ENCODE peak calls at places on chromosomes 16 and 17, in six cellular contexts. B is neural progenitor cell, G is IMR-90, F is GM23338, O is HCT116, Z is mammary epithelial cell. C is an unnamed sample.

GRCh38 chr17:4600563-4600962 is 16.2 kb downstream of the SMTNL2 start:
- DNase-seq in B (peak; percentile 48), Z (no peak), G (no peak), F (peak; percentile 47), O (no peak), C (no peak)

GRCh38 chr16:67884684-67885083 is at the start of gene NRN1L:
- DNase-seq in B (peak; percentile 94), Z (peak; percentile 78), F (peak; percentile 95), O (no peak), G (peak; percentile 89), C (peak; percentile 84)

GRCh38 chr16:82713778-82714177 is 87.0 kb downstream of the CDH13 start:
- DNase-seq in Z (peak; percentile 6), B (no peak), F (no peak), O (no peak), G (no peak), C (no peak)

GRCh38 chr16:14003119-14003570 is 68.0 kb upstream of the MRTFB start:
- DNase-seq in G (peak; percentile 72), O (no peak), F (peak; percentile 83), Z (peak; percentile 77), B (peak; percentile 83), C (peak; percentile 77)

GRCh38 chr17:81589612-81590011 is 37.5 kb upstream of the FAAP100 start:
- DNase-seq in G (no peak), F (no peak), B (no peak), Z (no peak), O (no peak), C (no peak)

GRCh38 chr16:87200637-87201036 is 116.6 kb downstream of the C16orf95 start:
- DNase-seq in O (no peak), Z (no peak), F (no peak), B (no peak), G (no peak), C (no peak)

GRCh38 chr17:32927201-32927723 is 691 bp upstream of the TMEM98 start:
- DNase-seq in O (no peak), Z (no peak), F (no peak), B (no peak), G (peak; percentile 11), C (no peak)

GRCh38 chr17:81641825-81642489 is 5.0 kb downstream of the TSPAN10 start:
- DNase-seq in F (no peak), G (peak; percentile 77), Z (peak; percentile 57), O (no peak), B (no peak), C (peak; percentile 75)

GRCh38 chr17:80798595-80799552 is 192.8 kb upstream of the CHMP6 start:
- DNase-seq in G (no peak), B (no peak), Z (no peak), F (no peak), O (no peak), C (no peak)

GRCh38 chr16:57444711-57445110 is 2.5 kb downstream of the CIAPIN1 start:
- DNase-seq in G (peak; percentile 20), B (no peak), F (no peak), O (no peak), Z (no peak), C (peak; percentile 5)

GRCh38 chr17:9011001-9011400 is 10.3 kb upstream of the NTN1 start:
- DNase-seq in F (no peak), B (no peak), Z (no peak), O (no peak), G (no peak), C (no peak)

GRCh38 chr17:41428591-41429326 is 4.4 kb upstream of the KRT37 start:
- DNase-seq in F (no peak), B (peak; percentile 16), O (no peak), Z (no peak), G (no peak), C (peak; percentile 15)

GRCh38 chr17:81261582-81262336 is 22.6 kb downstream of the NDUFAF8 start:
- DNase-seq in G (no peak), B (no peak), Z (no peak), O (no peak), F (no peak), C (no peak)

GRCh38 chr16:71423016-71423415 is 18.8 kb downstream of the TLE7 start:
- DNase-seq in G (no peak), O (no peak), B (no peak), Z (no peak), F (no peak), C (no peak)

GRCh38 chr17:77609553-77610517 is 348.7 kb upstream of the TNRC6C start:
- DNase-seq in B (no peak), O (no peak), G (no peak), F (no peak), Z (no peak), C (no peak)

GRCh38 chr17:20991276-20992037 is 51.4 kb downstream of the USP22 start:
- DNase-seq in Z (no peak), F (no peak), G (no peak), O (no peak), B (no peak), C (no peak)

GRCh38 chr17:65553009-65553645 is 8.3 kb downstream of the AXIN2 start:
- DNase-seq in G (peak; percentile 74), F (no peak), O (no peak), Z (no peak), B (no peak), C (no peak)

GRCh38 chr17:46935658-46936266 is 12.8 kb downstream of the GOSR2 start:
- DNase-seq in B (no peak), Z (no peak), O (no peak), G (no peak), F (no peak), C (peak; percentile 28)
- H3K27ac ChIP-seq in B (no peak overlapping the region), Z (no peak overlapping the region), O (no peak overlapping the region), G (no peak overlapping the region), F (no peak overlapping the region), C (no peak overlapping the region)

DNA sequence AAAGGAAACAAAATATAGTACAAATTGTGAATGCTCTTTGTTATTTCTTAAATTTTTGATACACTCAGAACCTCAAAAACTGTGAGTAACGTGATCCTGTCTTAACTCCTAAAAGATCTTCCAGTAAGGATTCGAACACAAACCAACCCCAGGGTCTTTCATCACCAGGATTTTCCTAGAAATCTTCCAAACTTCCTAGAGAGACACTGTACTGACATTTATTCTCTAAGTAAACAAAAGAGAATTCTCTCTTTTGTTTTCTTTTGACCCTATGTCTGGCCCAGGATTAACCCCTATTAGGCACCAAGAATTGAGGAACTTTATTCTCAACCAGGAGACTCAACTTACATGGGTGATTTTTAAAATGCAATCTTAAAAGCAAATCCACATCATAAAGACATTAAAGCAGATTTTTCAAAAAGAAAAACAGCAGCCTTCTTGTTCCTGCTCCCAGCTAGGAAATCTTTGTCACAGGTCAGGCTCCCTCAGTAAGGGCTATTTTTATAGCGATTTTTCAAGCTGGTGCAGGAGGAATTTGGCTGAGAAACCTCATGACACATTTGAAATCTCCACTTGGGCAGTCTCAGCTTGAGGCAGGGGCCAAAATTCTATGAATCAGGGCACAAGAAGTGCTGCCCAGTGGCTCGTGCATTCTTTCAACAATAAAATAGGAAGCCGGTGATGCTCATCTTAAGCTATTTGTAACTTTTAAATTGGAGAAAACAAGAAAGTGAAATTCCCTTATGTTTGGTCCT is 6.2 kb upstream of the SMG1 start:
- DNase-seq in G (peak; percentile 43), Z (peak; percentile 35), F (no peak), B (peak; percentile 37), O (no peak), C (peak; percentile 9)
- H2AFZ ChIP-seq in G (no peak overlapping the region), Z (peak overlapping the region; percentile 49), F (no peak overlapping the region), B (no peak overlapping the region), O (no peak overlapping the region), C (no peak overlapping the region)

GRCh38 chr16:10667239-10667638 is 27.5 kb downstream of the TEKT5 start:
- DNase-seq in B (no peak), G (no peak), Z (no peak), F (no peak), O (no peak), C (no peak)

GRCh38 chr16:10671729-10672128 is 23.0 kb downstream of the TEKT5 start:
- DNase-seq in B (no peak), O (no peak), Z (no peak), G (no peak), F (no peak), C (no peak)

GRCh38 chr16:10665166-10665565 is 29.6 kb downstream of the TEKT5 start:
- DNase-seq in F (no peak), B (no peak), Z (no peak), O (no peak), G (no peak), C (no peak)

GRCh38 chr16:10669791-10670190 is 24.9 kb downstream of the TEKT5 start:
- DNase-seq in O (no peak), Z (no peak), F (no peak), G (no peak), B (no peak), C (no peak)

GRCh38 chr16:10668322-10669045 is 26.2 kb downstream of the TEKT5 start:
- DNase-seq in O (no peak), B (peak; percentile 76), F (peak; percentile 81), Z (no peak), G (peak; percentile 10), C (peak; percentile 3)
- TF ChIP-seq CTCF in O (peak; percentile 63), B (peak; percentile 65), F (peak; percentile 70), Z (peak; percentile 73), G (peak; percentile 35), C (peak; percentile 53)

DNA sequence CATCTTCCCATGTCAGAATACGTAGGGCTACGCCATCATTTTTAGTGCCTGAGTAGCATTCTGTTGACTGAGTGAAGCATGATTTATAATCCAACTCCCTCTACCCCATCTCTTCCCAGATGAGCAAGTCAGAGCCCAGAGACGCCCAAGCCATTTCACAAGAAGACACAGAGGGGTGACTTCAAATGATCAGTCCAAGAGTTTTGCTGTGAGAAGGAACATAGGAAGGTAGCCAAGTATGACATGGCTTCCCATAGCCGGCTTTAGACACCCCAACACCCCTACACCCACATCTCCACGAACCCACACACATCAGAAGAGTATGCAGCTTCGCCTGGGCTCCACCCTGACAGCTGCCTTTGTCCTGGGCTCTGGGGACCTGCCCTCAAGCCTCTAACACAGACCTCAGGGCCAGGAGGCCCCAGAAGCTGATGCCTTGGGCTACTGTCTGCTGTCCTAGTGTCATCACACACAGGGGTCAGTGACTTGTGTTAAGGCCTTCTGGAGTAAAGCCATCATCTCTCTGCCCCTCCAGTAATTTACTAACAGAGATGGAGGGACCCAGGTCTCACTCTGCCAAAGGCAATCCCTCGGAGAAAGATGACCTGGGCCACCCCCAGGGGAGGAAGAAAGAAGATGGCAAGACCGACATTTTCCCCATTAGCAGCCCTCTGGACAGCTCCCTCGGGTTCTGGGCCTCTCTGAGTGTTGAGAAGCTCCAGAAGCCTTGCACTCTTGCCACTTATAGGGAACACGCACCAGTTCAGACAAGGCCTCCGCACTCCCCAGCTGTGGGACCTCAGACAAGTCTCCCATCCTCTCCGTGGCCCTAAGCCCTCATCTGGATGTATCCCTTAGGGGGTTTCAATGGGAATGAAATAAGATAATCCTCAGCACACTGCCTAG is 38.7 kb upstream of the MRPS23 start:
- DNase-seq in O (no peak), G (no peak), Z (no peak), B (no peak), F (no peak), C (no peak)
- H3K27ac ChIP-seq in O (no peak overlapping the region), G (no peak overlapping the region), Z (no peak overlapping the region), B (no peak overlapping the region), F (no peak overlapping the region), C (no peak overlapping the region)

DNA sequence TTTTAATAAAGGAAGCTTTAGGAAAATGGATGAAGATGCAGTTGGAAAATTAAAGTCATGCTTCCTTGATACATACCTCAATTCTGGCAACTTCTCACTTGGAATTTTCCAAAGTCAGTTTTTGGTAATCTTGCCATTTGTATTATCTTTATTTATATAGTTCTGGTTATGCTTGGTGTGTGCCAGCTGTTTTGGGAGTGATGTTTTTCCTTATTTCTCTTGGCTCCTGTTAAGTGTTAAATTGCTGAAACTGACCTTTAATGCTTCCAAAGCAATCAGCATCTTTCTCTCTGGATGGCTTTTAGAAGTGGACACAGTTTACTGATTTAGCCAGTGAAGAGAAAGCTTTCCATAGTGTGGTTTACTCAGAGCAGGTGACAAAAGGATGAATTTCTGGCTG is 70.1 kb upstream of the HAS3 start:
- DNase-seq in Z (no peak), F (no peak), G (no peak), O (no peak), B (no peak), C (peak; percentile 16)
- H2AFZ ChIP-seq in Z (no peak overlapping the region), F (no peak overlapping the region), G (no peak overlapping the region), O (no peak overlapping the region), B (no peak overlapping the region), C (no peak overlapping the region)

C was measured in fibroblast of lung.